ENCODE peak calls at places on chromosomes 5 and 9, in nine cellular contexts. F is lower lobe of right lung, U is Caco-2, V is fibroblast of lung, O is tibial nerve, J is spleen, M is SK-N-SH, Q is A549, W is GM12878. A is an unnamed sample.

GRCh38 chr9:4850611-4851010 is 57.9 kb downstream of the RCL1 start:
- DNase-seq in J (peak; percentile 84), W (no peak), Q (no peak), V (peak; percentile 50), U (no peak), F (no peak), M (no peak), O (peak; percentile 28), A (no peak)

GRCh38 chr5:175696139-175696854 is 38.4 kb downstream of the HRH2 start:
- DNase-seq in F (peak; percentile 90), V (no peak), W (peak; percentile 1), U (peak; percentile 57), Q (peak; percentile 29), J (peak; percentile 94), O (peak; percentile 39), M (peak; percentile 55), A (peak; percentile 62)

GRCh38 chr9:108550111-108550510 is 305.7 kb downstream of the ACTL7B start:
- DNase-seq in W (no peak), F (no peak), V (no peak), O (no peak), U (no peak), J (no peak), Q (no peak), M (no peak), A (no peak)

GRCh38 chr9:109440797-109441287 is 57.3 kb downstream of the PTPN3 start:
- DNase-seq in O (no peak), M (peak; percentile 74), J (no peak), U (peak; percentile 67), W (no peak), V (peak; percentile 92), Q (peak; percentile 90), F (no peak), A (no peak)

GRCh38 chr9:13963005-13963653 is 350.8 kb downstream of the NFIB start:
- DNase-seq in W (no peak), Q (no peak), M (no peak), O (no peak), U (no peak), V (no peak), J (no peak), F (no peak), A (no peak)

GRCh38 chr5:111863801-111864200 is 106.8 kb upstream of the NREP start:
- DNase-seq in M (no peak), V (no peak), J (no peak), Q (no peak), F (no peak), U (no peak), W (no peak), O (no peak), A (no peak)

GRCh38 chr5:90395005-90395404 is 14.6 kb downstream of the CETN3 start:
- DNase-seq in F (no peak), O (no peak), W (no peak), U (no peak), M (no peak), V (no peak), J (no peak), Q (no peak), A (no peak)

GRCh38 chr9:8156336-8156735 is 356.8 kb upstream of the DMAC1 start:
- DNase-seq in Q (no peak), U (no peak), O (no peak), V (no peak), W (no peak), J (no peak), M (no peak), F (no peak), A (no peak)

GRCh38 chr5:14277407-14278320 is 134.5 kb downstream of the TRIO start:
- DNase-seq in V (no peak), U (no peak), Q (no peak), O (no peak), W (no peak), J (no peak), F (no peak), M (no peak), A (no peak)

GRCh38 chr9:75083188-75083976 is 4.6 kb downstream of the NMRK1 start:
- DNase-seq in U (no peak), W (no peak), J (no peak), Q (no peak), F (peak; percentile 72), V (no peak), M (no peak), O (no peak), A (no peak)

GRCh38 chr5:173707392-173707791 is 90.9 kb upstream of the BOD1 start:
- DNase-seq in U (no peak), Q (no peak), W (no peak), V (peak; percentile 4), J (no peak), O (no peak), M (peak; percentile 84), F (no peak), A (no peak)

GRCh38 chr9:121881920-121882500 is 211.1 kb downstream of the TTLL11 start:
- DNase-seq in W (no peak), O (no peak), U (peak; percentile 14), Q (no peak), F (no peak), J (no peak), V (no peak), M (no peak), A (no peak)

GRCh38 chr5:108193021-108193795 is 188.7 kb downstream of the FBXL17 start:
- DNase-seq in M (no peak), F (no peak), O (no peak), Q (no peak), W (no peak), J (no peak), U (no peak), V (peak; percentile 68), A (no peak)

DNA sequence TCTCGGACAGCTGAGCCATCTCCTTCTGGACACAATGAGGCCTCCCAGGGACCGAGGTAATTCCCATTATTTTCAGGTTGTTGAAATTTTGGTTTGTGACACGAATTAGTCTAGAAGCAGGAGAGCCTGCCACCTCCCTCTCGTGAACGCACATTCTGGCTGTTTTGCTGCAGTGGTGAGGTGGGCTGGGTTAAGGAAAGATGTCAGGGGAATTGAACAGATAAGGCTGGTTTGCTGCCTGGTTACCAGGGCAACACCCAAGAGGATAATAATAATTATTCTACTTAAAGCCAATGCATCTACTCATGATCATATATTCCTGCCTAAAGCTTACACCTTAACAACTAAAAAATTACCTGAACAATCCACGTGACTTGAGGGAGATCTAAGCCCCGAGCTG is 38.1 kb downstream of the DDX31 start:
- DNase-seq in V (no peak), W (no peak), M (no peak), F (no peak), U (no peak), J (no peak), O (no peak), Q (no peak), A (no peak)
- H3K4me1 ChIP-seq in V (no peaks in the 10 kb centered on the region), W (no peaks in the 10 kb centered on the region), M (no peaks in the 10 kb centered on the region), F (no peaks in the 10 kb centered on the region), U (no peaks in the 10 kb centered on the region), J (no peaks in the 10 kb centered on the region), O (no peaks in the 10 kb centered on the region), Q (no peaks in the 10 kb centered on the region), A (peaks cover 28% of the 10 kb centered on the region)

GRCh38 chr5:151694035-151694485 is 7.3 kb upstream of the SPARC start:
- DNase-seq in J (no peak), M (no peak), O (no peak), Q (no peak), F (no peak), W (no peak), U (no peak), V (peak; percentile 30), A (no peak)

GRCh38 chr5:151697452-151697851 is 10.7 kb upstream of the SPARC start:
- DNase-seq in M (no peak), V (no peak), J (no peak), F (no peak), Q (no peak), U (no peak), O (no peak), W (no peak), A (no peak)

GRCh38 chr5:151692312-151692711 is 5.6 kb upstream of the SPARC start:
- DNase-seq in M (no peak), Q (no peak), F (no peak), W (no peak), U (no peak), O (no peak), J (no peak), V (no peak), A (no peak)

GRCh38 chr5:151696470-151697061 is 9.9 kb upstream of the SPARC start:
- DNase-seq in J (no peak), F (no peak), O (no peak), U (no peak), Q (no peak), W (no peak), V (peak; percentile 99), M (no peak), A (no peak)

GRCh38 chr5:151695464-151695863 is 8.7 kb upstream of the SPARC start:
- DNase-seq in J (no peak), F (no peak), V (peak; percentile 9), O (no peak), Q (no peak), M (no peak), W (no peak), U (no peak), A (no peak)
- H3K4me3 ChIP-seq in J (no peak overlapping the region), F (no peak overlapping the region), V (no peak overlapping the region), O (no peak overlapping the region), Q (no peak overlapping the region), M (no peak overlapping the region), W (no peak overlapping the region), U (no peak overlapping the region), A (no peak overlapping the region)

DNA sequence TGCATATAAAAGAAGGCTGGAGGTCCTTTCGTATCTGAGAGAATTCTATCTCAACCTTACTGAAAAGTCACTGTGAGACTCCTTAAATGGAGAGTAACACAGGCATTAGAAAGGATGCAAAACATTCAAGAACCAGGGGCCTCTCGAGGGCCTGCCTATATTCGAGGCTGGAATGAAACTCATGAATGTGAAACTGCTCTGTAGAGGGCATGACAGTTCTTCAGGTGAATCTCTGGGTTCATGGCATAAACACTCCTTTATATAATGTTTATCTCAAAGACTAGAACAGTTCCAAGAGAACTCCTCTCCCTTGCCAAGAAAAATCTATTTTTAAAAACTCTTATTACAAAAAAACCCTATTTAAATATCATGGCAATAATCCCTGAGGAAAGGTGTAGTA is 113.9 kb downstream of the SEC61B start:
- DNase-seq in O (no peak), M (no peak), W (no peak), U (no peak), V (no peak), Q (no peak), F (no peak), J (no peak), A (no peak)
- TF ChIP-seq CTCF in O (no peak), M (no peak), W (no peak), U (no peak), V (no peak), Q (no peak), F (no peak), J (no peak), A (peak; percentile 11)

DNA sequence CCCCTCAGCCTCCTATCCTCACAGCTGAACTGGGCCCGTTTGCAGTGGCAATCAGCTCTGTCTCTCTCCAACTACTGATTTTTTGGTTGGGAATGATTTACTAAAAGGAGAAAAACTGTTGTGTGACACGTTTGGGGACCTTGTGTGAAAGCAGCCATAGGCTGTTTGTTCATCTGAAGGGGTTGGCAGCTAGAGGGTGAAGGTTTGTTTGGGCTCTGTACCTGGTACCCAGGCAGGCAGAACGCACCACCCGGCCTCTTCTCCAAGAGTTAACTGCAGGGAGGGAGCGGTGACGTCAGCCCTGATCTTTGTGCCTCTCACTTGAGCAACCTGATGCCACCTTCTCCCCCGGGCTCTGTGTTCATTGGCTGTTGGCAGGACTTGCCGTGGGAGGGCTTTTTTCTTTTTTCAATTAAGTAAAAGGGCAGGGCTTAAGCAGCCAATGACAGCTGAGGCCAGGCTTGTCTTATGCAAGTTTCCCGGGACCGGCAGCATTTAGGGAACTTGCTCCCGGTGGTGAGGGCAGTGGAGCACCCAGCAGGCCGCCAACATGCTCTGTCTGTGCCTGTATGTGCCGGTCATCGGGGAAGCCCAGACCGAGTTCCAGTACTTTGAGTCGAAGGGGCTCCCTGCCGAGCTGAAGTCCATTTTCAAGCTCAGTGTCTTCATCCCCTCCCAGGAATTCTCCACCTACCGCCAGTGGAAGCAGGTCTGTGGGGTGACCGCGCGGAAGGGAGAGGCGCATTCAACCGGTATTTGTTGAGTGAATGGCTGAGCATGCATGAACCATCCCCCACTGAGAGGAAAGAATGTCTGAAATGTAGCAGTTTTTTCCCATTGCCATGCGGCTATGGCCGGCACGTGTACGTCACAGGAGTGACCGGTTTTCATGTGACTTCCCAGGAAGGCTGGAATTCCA is 29.3 kb downstream of the PTGES2 start:
- DNase-seq in V (peak; percentile 98), W (no peak), F (peak; percentile 97), J (peak; percentile 87), M (peak; percentile 9), O (peak; percentile 91), U (peak; percentile 94), Q (peak; percentile 92), A (peak; percentile 97)
- H3K4me1 ChIP-seq in V (peaks cover 40% of the 10 kb centered on the region), W (peaks cover 17% of the 10 kb centered on the region), F (peaks cover 94% of the 10 kb centered on the region), J (peaks cover 99% of the 10 kb centered on the region), M (peaks cover 42% of the 10 kb centered on the region), O (peaks cover 57% of the 10 kb centered on the region), U (peaks cover 34% of the 10 kb centered on the region), Q (peaks cover 48% of the 10 kb centered on the region), A (peaks cover 27% of the 10 kb centered on the region)